ENCODE peak calls at places on chromosomes 7 and 10, in eight cellular contexts. W is C1 segment of cervical spinal cord; E is stimulated activated CD8-positive, alpha-beta memory T cell treated with anti-CD3 and anti-CD28 coated beads, Interleukin-15, amount 100 ng/mL, for 1 hour; Y is GM12865; B is midbrain; F is myocyte; I is ovary; U is psoas muscle. O is an unnamed sample.

GRCh38 chr7:121576148-121576921 is 180.2 kb upstream of the FAM3C start:
- DNase-seq in W (no peak), E (no peak), Y (no peak), B (no peak), F (peak; percentile 34), I (no peak), U (no peak), O (peak; percentile 16)

GRCh38 chr7:22074961-22075360 is 129.3 kb upstream of the CDCA7L start:
- DNase-seq in W (no peak), E (no peak), Y (no peak), B (no peak), F (peak; percentile 59), I (no peak), U (no peak), O (no peak)

GRCh38 chr7:76368190-76368589 is 9.4 kb upstream of the YWHAG start:
- DNase-seq in W (no peak), E (no peak), Y (no peak), B (no peak), F (no peak), I (no peak), U (no peak), O (no peak)

GRCh38 chr10:58282615-58283014 is 13.7 kb downstream of the CISD1 start:
- DNase-seq in W (no peak), E (no peak), Y (peak; percentile 79), B (no peak), F (no peak), I (no peak), U (no peak), O (peak; percentile 61)

GRCh38 chr7:52161483-52161882 is 844.9 kb upstream of the COBL start:
- DNase-seq in W (no peak), E (no peak), Y (no peak), B (no peak), F (no peak), I (no peak), U (no peak), O (no peak)

GRCh38 chr7:86980223-86980622 is 79.2 kb downstream of the ELAPOR2 start:
- DNase-seq in W (no peak), E (no peak), Y (no peak), B (no peak), F (no peak), I (no peak), U (no peak), O (no peak)

GRCh38 chr7:64884913-64885370 is 18.1 kb upstream of the ZNF273 start:
- DNase-seq in W (no peak), E (no peak), Y (no peak), B (no peak), F (no peak), I (no peak), U (no peak), O (no peak)

GRCh38 chr7:47669178-47669878 is 87.4 kb upstream of the TNS3 start:
- DNase-seq in W (peak; percentile 49), E (no peak), Y (peak; percentile 92), B (no peak), F (peak; percentile 96), I (peak; percentile 63), U (peak; percentile 84), O (peak; percentile 50)